ENCODE peak calls at places on chromosomes 1 and 21, in four cellular contexts. J is neural progenitor cell, Z is HepG2, Y is keratinocyte. E is an unnamed sample.

GRCh38 chr1:62237950-62238374 is 43.3 kb downstream of the L1TD1 start:
- DNase-seq in Z (peak; percentile 98), Y (no peak), J (peak; percentile 10), E (no peak)

GRCh38 chr21:34965200-34966174 is 83.6 kb downstream of the RUNX1 start:
- DNase-seq in Z (peak; percentile 72), J (no peak), Y (no peak), E (peak; percentile 76)

GRCh38 chr1:44315521-44315920 is 39.5 kb downstream of the ERI3 start:
- DNase-seq in J (peak; percentile 61), Z (no peak), Y (no peak), E (no peak)

GRCh38 chr1:17183388-17184160 is 21.4 kb upstream of the PADI1 start:
- DNase-seq in J (no peak), Y (no peak), Z (no peak), E (no peak)

GRCh38 chr1:232319106-232319505 is 310.8 kb downstream of the SIPA1L2 start:
- DNase-seq in Z (no peak), J (no peak), Y (peak; percentile 59), E (no peak)

GRCh38 chr1:179234863-179235262 is 5.4 kb upstream of the ABL2 start:
- DNase-seq in Z (no peak), Y (no peak), J (no peak), E (no peak)

GRCh38 chr1:25996966-25997758 is 701 bp downstream of the PAFAH2 start:
- DNase-seq in J (no peak), Y (no peak), Z (peak; percentile 81), E (peak; percentile 79)

GRCh38 chr1:246308533-246309075 is 198.5 kb downstream of the SMYD3 start:
- DNase-seq in Z (no peak), J (no peak), Y (no peak), E (no peak)

GRCh38 chr1:91537281-91538069 is 36.8 kb downstream of the CDC7 start:
- DNase-seq in Y (no peak), J (no peak), Z (no peak), E (peak; percentile 86)

GRCh38 chr1:182587666-182588438 is 1.2 kb downstream of the RNASEL start:
- DNase-seq in J (no peak), Y (no peak), Z (no peak), E (no peak)

GRCh38 chr1:226274138-226274537 is 34.8 kb downstream of the LIN9 start:
- DNase-seq in Y (no peak), J (no peak), Z (no peak), E (no peak)

GRCh38 chr1:115559987-115560386 is 81.8 kb upstream of the VANGL1 start:
- DNase-seq in Z (no peak), Y (no peak), J (peak; percentile 12), E (no peak)

GRCh38 chr1:13809461-13810159 is 109.6 kb downstream of the PRDM2 start:
- DNase-seq in Y (no peak), J (no peak), Z (no peak), E (no peak)

GRCh38 chr1:43956234-43956633 is 9.5 kb downstream of the IPO13 start:
- DNase-seq in Z (no peak), Y (no peak), J (no peak), E (no peak)

GRCh38 chr21:36635991-36636390 is 62.9 kb upstream of the SIM2 start:
- DNase-seq in Z (no peak), J (no peak), Y (no peak), E (no peak)

GRCh38 chr1:185701650-185702049 is 32.5 kb upstream of the HMCN1 start:
- DNase-seq in Z (no peak), Y (no peak), J (no peak), E (no peak)

GRCh38 chr21:39696620-39697019 is 48.4 kb upstream of the IGSF5 start:
- DNase-seq in Z (no peak), Y (no peak), J (peak; percentile 33), E (no peak)
- H3K4me3 ChIP-seq in Z (no peak overlapping the region), Y (no peak overlapping the region), J (no peak overlapping the region), E (no peak overlapping the region)

GRCh38 chr1:29202053-29202452 is 20.4 kb upstream of the SRSF4 start:
- DNase-seq in Y (no peak), Z (no peak), J (no peak), E (peak; percentile 7)
- H3K9ac ChIP-seq in Y (peak overlapping the region; percentile 54), Z (no peak overlapping the region), J (no peak overlapping the region), E (peak overlapping the region; percentile 58)

GRCh38 chr1:222224576-222224975 is 323.3 kb downstream of the HHIPL2 start:
- DNase-seq in J (no peak), Y (no peak), Z (no peak), E (peak; percentile 33)
- H3K4me3 ChIP-seq in J (no peak overlapping the region), Y (no peak overlapping the region), Z (no peak overlapping the region), E (no peak overlapping the region)

GRCh38 chr1:230112782-230113181 is 45.7 kb downstream of the GALNT2 start:
- DNase-seq in Y (no peak), Z (no peak), J (no peak), E (no peak)
- H3K9ac ChIP-seq in Y (no peak overlapping the region), Z (no peak overlapping the region), J (no peak overlapping the region), E (peak overlapping the region; percentile 34)

GRCh38 chr1:218349365-218350021 is 4.4 kb downstream of the TGFB2 start:
- DNase-seq in Z (no peak), J (no peak), Y (no peak), E (no peak)

GRCh38 chr1:218347316-218347712 is 2.2 kb downstream of the TGFB2 start:
- DNase-seq in Y (no peak), Z (no peak), J (peak; percentile 46), E (peak; percentile 43)

GRCh38 chr1:218350022-218350525 is 4.9 kb downstream of the TGFB2 start:
- DNase-seq in J (no peak), Z (no peak), Y (no peak), E (no peak)

GRCh38 chr1:218347713-218348627 is 2.8 kb downstream of the TGFB2 start:
- DNase-seq in J (no peak), Y (no peak), Z (no peak), E (peak; percentile 31)

GRCh38 chr1:218348628-218349185 is 3.6 kb downstream of the TGFB2 start:
- DNase-seq in J (no peak), Y (no peak), Z (no peak), E (no peak)
- H3K4me3 ChIP-seq in J (no peak overlapping the region), Y (peak overlapping the region; percentile 67), Z (no peak overlapping the region), E (peak overlapping the region; percentile 16)

DNA sequence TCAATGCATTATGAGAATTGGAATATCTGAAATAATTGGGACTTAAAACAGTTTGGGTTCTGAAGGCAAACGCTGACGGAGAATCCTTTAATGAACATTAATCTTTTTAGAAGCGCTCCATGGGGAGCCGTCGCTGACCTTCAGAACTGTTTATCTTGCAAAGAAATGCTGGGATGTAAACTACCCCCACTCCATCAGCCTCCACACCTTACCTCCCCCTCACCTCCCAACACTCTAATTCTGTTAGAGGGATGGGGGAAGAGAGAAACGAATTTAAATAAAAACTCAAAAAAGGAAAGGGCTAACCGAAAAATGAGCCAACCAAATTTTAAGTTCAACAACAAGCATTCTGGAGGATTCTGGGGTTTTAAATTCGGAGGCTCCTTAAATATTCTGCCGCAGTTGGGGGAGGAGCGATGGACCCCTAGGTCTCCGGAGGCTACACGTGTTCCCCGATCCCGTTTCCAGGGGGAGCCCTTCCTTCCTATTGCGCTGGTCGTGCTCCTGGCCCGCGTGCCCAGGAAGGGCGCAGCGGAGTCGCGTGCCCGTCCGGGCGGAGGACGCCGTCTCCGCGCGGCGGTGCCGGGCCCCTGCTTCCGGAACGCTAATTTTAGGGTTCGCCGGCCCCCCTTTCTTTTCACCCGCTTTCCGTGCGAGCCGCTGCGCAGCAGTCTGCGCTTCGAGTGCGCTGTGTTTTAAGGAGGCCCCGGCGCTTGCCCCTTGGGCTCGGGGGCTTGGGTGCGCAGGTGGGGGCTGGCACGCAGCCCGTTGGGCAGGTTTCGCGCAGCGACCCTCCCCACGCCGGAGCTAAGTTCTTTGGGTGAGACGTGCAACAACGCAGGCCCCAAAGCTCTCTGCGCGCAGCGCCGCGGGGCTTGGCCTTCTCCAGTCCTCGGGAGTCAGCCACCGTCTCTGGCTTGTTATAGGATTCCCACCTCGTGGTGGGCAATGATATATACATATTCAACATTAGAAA is 43.8 kb upstream of the DNAJC6 start:
- DNase-seq in Y (no peak), Z (peak; percentile 57), J (peak; percentile 89), E (peak; percentile 80)
- H3K9ac ChIP-seq in Y (peak overlapping the region; percentile 67), Z (peak overlapping the region; percentile 59), J (no peak overlapping the region), E (peak overlapping the region; percentile 81)

GRCh38 chr21:45123440-45123839 is 49.1 kb downstream of the ADARB1 start:
- DNase-seq in J (no peak), Z (peak; percentile 53), Y (no peak), E (no peak)

GRCh38 chr21:45125347-45125746 is 51.0 kb downstream of the ADARB1 start:
- DNase-seq in J (no peak), Z (no peak), Y (no peak), E (no peak)

GRCh38 chr21:45124596-45124995 is 50.2 kb downstream of the ADARB1 start:
- DNase-seq in Z (no peak), J (no peak), Y (no peak), E (no peak)

GRCh38 chr21:45120975-45121374 is 46.6 kb downstream of the ADARB1 start:
- DNase-seq in Y (no peak), Z (no peak), J (no peak), E (no peak)

GRCh38 chr21:45122432-45123132 is 48.2 kb downstream of the ADARB1 start:
- DNase-seq in Z (no peak), Y (no peak), J (no peak), E (no peak)
- H3K4me3 ChIP-seq in Z (no peak overlapping the region), Y (no peak overlapping the region), J (no peak overlapping the region), E (no peak overlapping the region)

DNA sequence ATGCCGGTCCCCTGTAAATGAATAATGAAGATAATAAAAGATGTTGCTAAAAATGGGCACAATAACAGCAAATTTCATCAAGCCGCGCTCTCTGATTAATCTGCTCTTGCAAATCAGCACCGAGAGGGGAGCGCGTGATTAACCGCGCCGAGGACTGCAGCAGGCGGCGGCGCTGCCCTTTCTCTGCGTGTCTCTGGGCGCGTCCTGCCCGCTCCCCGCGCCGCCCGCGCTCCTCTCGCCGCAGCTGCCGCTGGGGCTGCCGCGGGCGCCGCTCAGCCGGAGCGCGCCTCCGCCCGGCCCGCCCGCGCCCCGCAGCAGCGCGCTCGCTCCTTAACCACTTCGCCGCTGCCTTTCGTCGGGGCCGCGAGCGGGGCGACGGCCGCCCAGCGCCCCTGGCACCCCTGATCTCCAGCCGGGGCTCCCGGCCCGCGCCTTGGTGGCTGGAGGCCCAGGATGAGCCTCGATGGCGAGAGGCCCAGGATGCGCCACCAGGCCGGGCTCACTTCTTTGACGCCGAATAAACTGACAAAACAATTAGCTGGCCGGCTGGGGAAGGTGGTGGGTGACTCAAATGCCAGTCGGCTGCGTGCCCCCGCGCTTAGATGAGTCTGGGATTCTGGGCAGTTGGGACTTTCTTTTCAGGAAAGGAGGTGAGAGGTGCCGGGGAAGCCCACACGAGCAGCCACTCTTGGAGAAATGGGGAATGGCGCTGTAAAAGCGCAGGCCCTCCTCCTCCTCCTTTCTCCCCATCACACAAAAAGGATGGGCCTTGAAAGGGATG is 221.4 kb upstream of the PKN2 start:
- DNase-seq in J (peak; percentile 87), Y (no peak), Z (no peak), E (peak; percentile 75)
- H3K9ac ChIP-seq in J (peak overlapping the region; percentile 59), Y (no peak overlapping the region), Z (no peak overlapping the region), E (peak overlapping the region; percentile 66)

DNA sequence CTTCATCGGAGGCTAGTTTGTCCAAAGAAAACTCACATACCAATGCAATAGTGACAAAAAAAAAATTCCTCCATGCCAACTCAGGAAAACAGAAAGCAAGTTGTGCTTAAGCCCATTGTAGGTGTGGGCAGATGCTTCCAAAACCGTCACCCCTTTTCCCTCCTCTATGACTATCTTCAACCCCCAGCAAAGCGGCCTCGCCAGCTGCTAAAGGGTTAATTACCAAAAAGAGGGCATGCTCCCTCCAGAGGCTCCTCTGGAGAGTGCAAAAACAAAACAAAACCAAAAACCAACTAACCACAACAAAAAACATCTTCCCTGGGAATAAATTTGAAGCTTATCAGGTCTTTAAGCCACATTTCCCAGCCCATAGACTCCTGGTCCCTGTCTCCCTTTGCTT is 1.2 kb downstream of the LMOD1 start:
- DNase-seq in J (peak; percentile 56), Y (no peak), Z (no peak), E (peak; percentile 55)
- H3K4me3 ChIP-seq in J (peak overlapping the region; percentile 47), Y (no peak overlapping the region), Z (no peak overlapping the region), E (peak overlapping the region; percentile 85)

GRCh38 chr21:38333290-38334272 is 76.8 kb downstream of the KCNJ15 start:
- DNase-seq in Y (no peak), Z (no peak), J (no peak), E (no peak)
- H3K9ac ChIP-seq in Y (no peak overlapping the region), Z (no peak overlapping the region), J (no peak overlapping the region), E (no peak overlapping the region)

E was measured in GM23248.